ENCODE peak calls at places on chromosome 10, in five cellular contexts. One of them, this sample, is unnamed.

GRCh38 chr10:76285012-76285411 is 853.6 kb downstream of the LRMDA start:
- DNase-seq in CD4-positive, CD25-positive, alpha-beta regulatory T cell: no peak
- DNase-seq in activated T-helper 1 cell treated with anti-CD3 and anti-CD28 coated beads, Interleukin-12 subunit alpha, Interleukin-12 subunit beta, Interleukin-2, Interleukin-4 antibody, amounts not matched to agents 30 ng/mL and 10 ng/mL and 1 ng/mL, durations not matched to agents 14 hours and 24 hours and 36 hours: no peak
- DNase-seq in Jurkat, Clone E6-1: no peak
- DNase-seq in left cardiac atrium: no peak
- DNase-seq in this sample: no peak

GRCh38 chr10:28291881-28292297 is 11.0 kb downstream of the MPP7 start:
- DNase-seq in CD4-positive, CD25-positive, alpha-beta regulatory T cell: no peak
- DNase-seq in activated T-helper 1 cell treated with anti-CD3 and anti-CD28 coated beads, Interleukin-12 subunit alpha, Interleukin-12 subunit beta, Interleukin-2, Interleukin-4 antibody, amounts not matched to agents 30 ng/mL and 10 ng/mL and 1 ng/mL, durations not matched to agents 14 hours and 24 hours and 36 hours: no peak
- DNase-seq in Jurkat, Clone E6-1: no peak
- DNase-seq in left cardiac atrium: peak; percentile 33
- DNase-seq in this sample: no peak

GRCh38 chr10:117723343-117723742 is 180.8 kb downstream of the EMX2 start:
- DNase-seq in CD4-positive, CD25-positive, alpha-beta regulatory T cell: no peak
- DNase-seq in activated T-helper 1 cell treated with anti-CD3 and anti-CD28 coated beads, Interleukin-12 subunit alpha, Interleukin-12 subunit beta, Interleukin-2, Interleukin-4 antibody, amounts not matched to agents 30 ng/mL and 10 ng/mL and 1 ng/mL, durations not matched to agents 14 hours and 24 hours and 36 hours: no peak
- DNase-seq in Jurkat, Clone E6-1: peak; percentile 28
- DNase-seq in left cardiac atrium: no peak
- DNase-seq in this sample: no peak

GRCh38 chr10:79184141-79184625 is 115.4 kb downstream of the ZMIZ1 start:
- DNase-seq in CD4-positive, CD25-positive, alpha-beta regulatory T cell: no peak
- DNase-seq in activated T-helper 1 cell treated with anti-CD3 and anti-CD28 coated beads, Interleukin-12 subunit alpha, Interleukin-12 subunit beta, Interleukin-2, Interleukin-4 antibody, amounts not matched to agents 30 ng/mL and 10 ng/mL and 1 ng/mL, durations not matched to agents 14 hours and 24 hours and 36 hours: no peak
- DNase-seq in Jurkat, Clone E6-1: no peak
- DNase-seq in left cardiac atrium: no peak
- DNase-seq in this sample: no peak

GRCh38 chr10:11424456-11425287 is 186.8 kb downstream of the USP6NL start:
- DNase-seq in CD4-positive, CD25-positive, alpha-beta regulatory T cell: no peak
- DNase-seq in activated T-helper 1 cell treated with anti-CD3 and anti-CD28 coated beads, Interleukin-12 subunit alpha, Interleukin-12 subunit beta, Interleukin-2, Interleukin-4 antibody, amounts not matched to agents 30 ng/mL and 10 ng/mL and 1 ng/mL, durations not matched to agents 14 hours and 24 hours and 36 hours: no peak
- DNase-seq in Jurkat, Clone E6-1: no peak
- DNase-seq in left cardiac atrium: no peak
- DNase-seq in this sample: peak; percentile 78

GRCh38 chr10:114758331-114758730 is 63.2 kb upstream of the FHIP2A start:
- DNase-seq in CD4-positive, CD25-positive, alpha-beta regulatory T cell: no peak
- DNase-seq in activated T-helper 1 cell treated with anti-CD3 and anti-CD28 coated beads, Interleukin-12 subunit alpha, Interleukin-12 subunit beta, Interleukin-2, Interleukin-4 antibody, amounts not matched to agents 30 ng/mL and 10 ng/mL and 1 ng/mL, durations not matched to agents 14 hours and 24 hours and 36 hours: no peak
- DNase-seq in Jurkat, Clone E6-1: no peak
- DNase-seq in left cardiac atrium: no peak
- DNase-seq in this sample: no peak

GRCh38 chr10:125296598-125296997 is 136.2 kb upstream of the CTBP2 start:
- DNase-seq in CD4-positive, CD25-positive, alpha-beta regulatory T cell: no peak
- DNase-seq in activated T-helper 1 cell treated with anti-CD3 and anti-CD28 coated beads, Interleukin-12 subunit alpha, Interleukin-12 subunit beta, Interleukin-2, Interleukin-4 antibody, amounts not matched to agents 30 ng/mL and 10 ng/mL and 1 ng/mL, durations not matched to agents 14 hours and 24 hours and 36 hours: no peak
- DNase-seq in Jurkat, Clone E6-1: no peak
- DNase-seq in left cardiac atrium: no peak
- DNase-seq in this sample: no peak

GRCh38 chr10:71492871-71493270 is 96.2 kb downstream of the CDH23 start:
- DNase-seq in CD4-positive, CD25-positive, alpha-beta regulatory T cell: no peak
- DNase-seq in activated T-helper 1 cell treated with anti-CD3 and anti-CD28 coated beads, Interleukin-12 subunit alpha, Interleukin-12 subunit beta, Interleukin-2, Interleukin-4 antibody, amounts not matched to agents 30 ng/mL and 10 ng/mL and 1 ng/mL, durations not matched to agents 14 hours and 24 hours and 36 hours: no peak
- DNase-seq in Jurkat, Clone E6-1: no peak
- DNase-seq in left cardiac atrium: no peak
- DNase-seq in this sample: no peak

GRCh38 chr10:77716943-77717735 is 79.5 kb upstream of the KCNMA1 start:
- DNase-seq in CD4-positive, CD25-positive, alpha-beta regulatory T cell: no peak
- DNase-seq in activated T-helper 1 cell treated with anti-CD3 and anti-CD28 coated beads, Interleukin-12 subunit alpha, Interleukin-12 subunit beta, Interleukin-2, Interleukin-4 antibody, amounts not matched to agents 30 ng/mL and 10 ng/mL and 1 ng/mL, durations not matched to agents 14 hours and 24 hours and 36 hours: no peak
- DNase-seq in Jurkat, Clone E6-1: no peak
- DNase-seq in left cardiac atrium: no peak
- DNase-seq in this sample: no peak

GRCh38 chr10:112792487-112793196 is 157.4 kb upstream of the TCF7L2 start:
- DNase-seq in CD4-positive, CD25-positive, alpha-beta regulatory T cell: no peak
- DNase-seq in activated T-helper 1 cell treated with anti-CD3 and anti-CD28 coated beads, Interleukin-12 subunit alpha, Interleukin-12 subunit beta, Interleukin-2, Interleukin-4 antibody, amounts not matched to agents 30 ng/mL and 10 ng/mL and 1 ng/mL, durations not matched to agents 14 hours and 24 hours and 36 hours: no peak
- DNase-seq in Jurkat, Clone E6-1: no peak
- DNase-seq in left cardiac atrium: peak; percentile 64
- DNase-seq in this sample: peak; percentile 61

GRCh38 chr10:124588736-124589451 is 127.3 kb downstream of the LHPP start:
- DNase-seq in CD4-positive, CD25-positive, alpha-beta regulatory T cell: no peak
- DNase-seq in activated T-helper 1 cell treated with anti-CD3 and anti-CD28 coated beads, Interleukin-12 subunit alpha, Interleukin-12 subunit beta, Interleukin-2, Interleukin-4 antibody, amounts not matched to agents 30 ng/mL and 10 ng/mL and 1 ng/mL, durations not matched to agents 14 hours and 24 hours and 36 hours: no peak
- DNase-seq in Jurkat, Clone E6-1: no peak
- DNase-seq in left cardiac atrium: peak; percentile 41
- DNase-seq in this sample: no peak

GRCh38 chr10:121509776-121510175 is 88.5 kb downstream of the FGFR2 start:
- DNase-seq in CD4-positive, CD25-positive, alpha-beta regulatory T cell: no peak
- DNase-seq in activated T-helper 1 cell treated with anti-CD3 and anti-CD28 coated beads, Interleukin-12 subunit alpha, Interleukin-12 subunit beta, Interleukin-2, Interleukin-4 antibody, amounts not matched to agents 30 ng/mL and 10 ng/mL and 1 ng/mL, durations not matched to agents 14 hours and 24 hours and 36 hours: no peak
- DNase-seq in Jurkat, Clone E6-1: no peak
- DNase-seq in left cardiac atrium: no peak
- DNase-seq in this sample: no peak

GRCh38 chr10:73556855-73557254 is 34.3 kb downstream of the USP54 start:
- DNase-seq in CD4-positive, CD25-positive, alpha-beta regulatory T cell: no peak
- DNase-seq in activated T-helper 1 cell treated with anti-CD3 and anti-CD28 coated beads, Interleukin-12 subunit alpha, Interleukin-12 subunit beta, Interleukin-2, Interleukin-4 antibody, amounts not matched to agents 30 ng/mL and 10 ng/mL and 1 ng/mL, durations not matched to agents 14 hours and 24 hours and 36 hours: no peak
- DNase-seq in Jurkat, Clone E6-1: no peak
- DNase-seq in left cardiac atrium: no peak
- DNase-seq in this sample: no peak

GRCh38 chr10:76647276-76647675 is 990.3 kb downstream of the KCNMA1 start:
- DNase-seq in CD4-positive, CD25-positive, alpha-beta regulatory T cell: no peak
- DNase-seq in activated T-helper 1 cell treated with anti-CD3 and anti-CD28 coated beads, Interleukin-12 subunit alpha, Interleukin-12 subunit beta, Interleukin-2, Interleukin-4 antibody, amounts not matched to agents 30 ng/mL and 10 ng/mL and 1 ng/mL, durations not matched to agents 14 hours and 24 hours and 36 hours: no peak
- DNase-seq in Jurkat, Clone E6-1: no peak
- DNase-seq in left cardiac atrium: no peak
- DNase-seq in this sample: no peak

GRCh38 chr10:70753841-70754621 is 31.1 kb downstream of the TBATA start:
- DNase-seq in CD4-positive, CD25-positive, alpha-beta regulatory T cell: no peak
- DNase-seq in activated T-helper 1 cell treated with anti-CD3 and anti-CD28 coated beads, Interleukin-12 subunit alpha, Interleukin-12 subunit beta, Interleukin-2, Interleukin-4 antibody, amounts not matched to agents 30 ng/mL and 10 ng/mL and 1 ng/mL, durations not matched to agents 14 hours and 24 hours and 36 hours: no peak
- DNase-seq in Jurkat, Clone E6-1: no peak
- DNase-seq in left cardiac atrium: peak; percentile 21
- DNase-seq in this sample: no peak

GRCh38 chr10:100508691-100509150 is 10.9 kb downstream of the SEC31B start:
- DNase-seq in CD4-positive, CD25-positive, alpha-beta regulatory T cell: peak; percentile 93
- DNase-seq in activated T-helper 1 cell treated with anti-CD3 and anti-CD28 coated beads, Interleukin-12 subunit alpha, Interleukin-12 subunit beta, Interleukin-2, Interleukin-4 antibody, amounts not matched to agents 30 ng/mL and 10 ng/mL and 1 ng/mL, durations not matched to agents 14 hours and 24 hours and 36 hours: peak; percentile 50
- DNase-seq in Jurkat, Clone E6-1: peak; percentile 95
- DNase-seq in left cardiac atrium: no peak
- DNase-seq in this sample: peak; percentile 54

GRCh38 chr10:33350041-33350440 is 15.6 kb upstream of the NRP1 start:
- DNase-seq in CD4-positive, CD25-positive, alpha-beta regulatory T cell: no peak
- DNase-seq in activated T-helper 1 cell treated with anti-CD3 and anti-CD28 coated beads, Interleukin-12 subunit alpha, Interleukin-12 subunit beta, Interleukin-2, Interleukin-4 antibody, amounts not matched to agents 30 ng/mL and 10 ng/mL and 1 ng/mL, durations not matched to agents 14 hours and 24 hours and 36 hours: no peak
- DNase-seq in Jurkat, Clone E6-1: no peak
- DNase-seq in left cardiac atrium: no peak
- DNase-seq in this sample: no peak

GRCh38 chr10:82394987-82395386 is 520.0 kb downstream of the NRG3 start:
- DNase-seq in CD4-positive, CD25-positive, alpha-beta regulatory T cell: no peak
- DNase-seq in activated T-helper 1 cell treated with anti-CD3 and anti-CD28 coated beads, Interleukin-12 subunit alpha, Interleukin-12 subunit beta, Interleukin-2, Interleukin-4 antibody, amounts not matched to agents 30 ng/mL and 10 ng/mL and 1 ng/mL, durations not matched to agents 14 hours and 24 hours and 36 hours: no peak
- DNase-seq in Jurkat, Clone E6-1: no peak
- DNase-seq in left cardiac atrium: no peak
- DNase-seq in this sample: no peak

GRCh38 chr10:75294031-75294437 is 58.3 kb upstream of the COMTD1 start:
- DNase-seq in CD4-positive, CD25-positive, alpha-beta regulatory T cell: no peak
- DNase-seq in activated T-helper 1 cell treated with anti-CD3 and anti-CD28 coated beads, Interleukin-12 subunit alpha, Interleukin-12 subunit beta, Interleukin-2, Interleukin-4 antibody, amounts not matched to agents 30 ng/mL and 10 ng/mL and 1 ng/mL, durations not matched to agents 14 hours and 24 hours and 36 hours: no peak
- DNase-seq in Jurkat, Clone E6-1: no peak
- DNase-seq in left cardiac atrium: no peak
- DNase-seq in this sample: no peak

GRCh38 chr10:29598861-29599311 is 35.9 kb downstream of the SVIL start:
- DNase-seq in CD4-positive, CD25-positive, alpha-beta regulatory T cell: no peak
- DNase-seq in activated T-helper 1 cell treated with anti-CD3 and anti-CD28 coated beads, Interleukin-12 subunit alpha, Interleukin-12 subunit beta, Interleukin-2, Interleukin-4 antibody, amounts not matched to agents 30 ng/mL and 10 ng/mL and 1 ng/mL, durations not matched to agents 14 hours and 24 hours and 36 hours: no peak
- DNase-seq in Jurkat, Clone E6-1: no peak
- DNase-seq in left cardiac atrium: no peak
- DNase-seq in this sample: no peak

GRCh38 chr10:96292971-96293909 is 11.0 kb upstream of the DNTT start:
- DNase-seq in CD4-positive, CD25-positive, alpha-beta regulatory T cell: peak; percentile 45
- DNase-seq in activated T-helper 1 cell treated with anti-CD3 and anti-CD28 coated beads, Interleukin-12 subunit alpha, Interleukin-12 subunit beta, Interleukin-2, Interleukin-4 antibody, amounts not matched to agents 30 ng/mL and 10 ng/mL and 1 ng/mL, durations not matched to agents 14 hours and 24 hours and 36 hours: no peak
- DNase-seq in Jurkat, Clone E6-1: peak; percentile 82
- DNase-seq in left cardiac atrium: no peak
- DNase-seq in this sample: peak; percentile 30